ENCODE peak calls at places on chromosome 16, in four cellular contexts. L is omental fat pad; D is CD8-positive, alpha-beta memory T cell; N is NCI-H510A treated with DMSO at 0.1 percent for 48 hours. X is an unnamed sample.

GRCh38 chr16:28845173-28846079 is 722 bp downstream of the TUFM start:
- DNase-seq in L (no peak), D (no peak), N (peak), X (no peak)

GRCh38 chr16:53518550-53519416 is 15.8 kb upstream of the AKTIP start:
- DNase-seq in L (no peak), D (peak), N (no peak), X (no peak)

GRCh38 chr16:68097895-68098294 is 12.7 kb downstream of the NFATC3 start:
- DNase-seq in L (no peak), D (no peak), N (no peak), X (no peak)

GRCh38 chr16:56869513-56870270 is 4.7 kb downstream of the SLC12A3 start:
- DNase-seq in L (no peak), D (no peak), N (no peak), X (no peak)

GRCh38 chr16:57380671-57381462 is 8.6 kb downstream of the CX3CL1 start:
- DNase-seq in L (no peak), D (no peak), N (no peak), X (no peak)

GRCh38 chr16:89143911-89144675 is 27.5 kb upstream of the CDH15 start:
- DNase-seq in L (no peak), D (no peak), N (no peak), X (no peak)

GRCh38 chr16:9322735-9323134 is 231.3 kb downstream of the HAPSTR1 start:
- DNase-seq in L (no peak), D (no peak), N (no peak), X (no peak)

GRCh38 chr16:4407543-4408322 is 8.7 kb downstream of the CORO7 start:
- DNase-seq in L (no peak), D (no peak), N (no peak), X (no peak)

GRCh38 chr16:85782476-85782875 is 16.9 kb downstream of the EMC8 start:
- DNase-seq in L (no peak), D (no peak), N (no peak), X (no peak)

GRCh38 chr16:3188925-3189825 is 1.2 kb downstream of the OR1F1 start:
- DNase-seq in L (no peak), D (peak), N (no peak), X (no peak)

GRCh38 chr16:85481738-85482137 is 131.4 kb upstream of the GSE1 start:
- DNase-seq in L (no peak), D (no peak), N (no peak), X (no peak)

GRCh38 chr16:68732068-68732680 is 4.9 kb upstream of the CDH1 start:
- DNase-seq in L (no peak), D (no peak), N (peak), X (peak)

GRCh38 chr16:84055366-84055765 is 12.8 kb upstream of the SLC38A8 start:
- DNase-seq in L (no peak), D (no peak), N (no peak), X (no peak)

GRCh38 chr16:74991593-74992403 is 6.9 kb upstream of the WDR59 start:
- DNase-seq in L (no peak), D (no peak), N (no peak), X (no peak)

GRCh38 chr16:81431554-81432353 is 12.9 kb upstream of the CMIP start:
- DNase-seq in L (no peak), D (no peak), N (no peak), X (no peak)

GRCh38 chr16:58160855-58161254 is 31.7 kb upstream of the CFAP20 start:
- DNase-seq in L (no peak), D (no peak), N (no peak), X (no peak)

GRCh38 chr16:31480851-31481250 is 2.1 kb upstream of the SLC5A2 start:
- DNase-seq in L (no peak), D (no peak), N (peak), X (no peak)

GRCh38 chr16:48481772-48482171 is 96.6 kb upstream of the SIAH1 start:
- DNase-seq in L (no peak), D (no peak), N (no peak), X (no peak)

GRCh38 chr16:30380072-30380471 is 2.3 kb downstream of the SEPTIN1 start:
- DNase-seq in L (no peak), D (no peak), N (no peak), X (no peak)

GRCh38 chr16:75527825-75528299 is 8.0 kb downstream of the CHST5 start:
- DNase-seq in L (no peak), D (no peak), N (no peak), X (no peak)

GRCh38 chr16:48561960-48562393 is 48.0 kb downstream of the N4BP1 start:
- DNase-seq in L (no peak), D (no peak), N (no peak), X (no peak)

GRCh38 chr16:4370570-4371480 is 823 bp upstream of the VASN start:
- DNase-seq in L (peak), D (no peak), N (no peak), X (no peak)

GRCh38 chr16:69145658-69146057 is 13.2 kb downstream of the UTP4 start:
- DNase-seq in L (no peak), D (no peak), N (no peak), X (no peak)

GRCh38 chr16:28193530-28194423 is 18.0 kb downstream of the XPO6 start:
- DNase-seq in L (no peak), D (peak), N (no peak), X (no peak)

GRCh38 chr16:71894229-71894920 is 956 bp upstream of the IST1 start:
- DNase-seq in L (peak), D (peak), N (peak), X (peak)

X was measured in DMS153.